ENCODE peak calls at places on chromosomes 7 and 10, in six cellular contexts. J is fibroblast of the conjunctiva, I is nucleus accumbens, L is Right ventricle myocardium superior, B is tibial artery, O is progenitor cell of endocrine pancreas. Z is an unnamed sample.

GRCh38 chr10:72927485-72927884 is 27.1 kb downstream of the PLA2G12B start:
- DNase-seq in I (no peak), O (no peak), J (no peak), B (no peak), L (no peak), Z (no peak)

GRCh38 chr7:234041-234711 is 41.8 kb downstream of the FAM20C start:
- DNase-seq in J (no peak), O (no peak), B (peak), I (no peak), L (peak), Z (no peak)

GRCh38 chr10:61830072-61830845 is 71.2 kb upstream of the ARID5B start:
- DNase-seq in L (peak), B (no peak), J (no peak), O (no peak), I (no peak), Z (no peak)

GRCh38 chr7:4817178-4817905 is 41.9 kb downstream of the AP5Z1 start:
- DNase-seq in B (no peak), O (no peak), I (no peak), J (no peak), L (no peak), Z (no peak)

GRCh38 chr7:4282434-4283223 is 399.5 kb upstream of the FOXK1 start:
- DNase-seq in J (no peak), L (no peak), O (no peak), B (no peak), I (no peak), Z (peak)

GRCh38 chr7:45328397-45329080 is 170.9 kb downstream of the RAMP3 start:
- DNase-seq in J (no peak), I (no peak), O (no peak), B (no peak), L (peak), Z (peak)

GRCh38 chr7:144728556-144728955 is 107.3 kb downstream of the TPK1 start:
- DNase-seq in J (no peak), I (no peak), L (no peak), O (no peak), B (no peak), Z (no peak)

GRCh38 chr10:113709221-113709838 is 29.6 kb downstream of the CASP7 start:
- DNase-seq in O (no peak), B (no peak), L (no peak), J (peak), I (no peak), Z (peak)

GRCh38 chr7:4712371-4713182 is 30.5 kb downstream of the FOXK1 start:
- DNase-seq in O (no peak), B (no peak), I (no peak), L (no peak), J (peak), Z (no peak)

GRCh38 chr7:140676303-140676702 is 3.6 kb downstream of the ADCK2 start:
- DNase-seq in J (no peak), O (no peak), L (no peak), B (no peak), I (no peak), Z (no peak)

GRCh38 chr7:137578541-137578940 is 235.0 kb upstream of the PTN start:
- DNase-seq in O (no peak), I (no peak), J (no peak), L (no peak), B (no peak), Z (no peak)

GRCh38 chr7:74449809-74450397 is 3.8 kb upstream of the GTF2IRD1 start:
- DNase-seq in J (no peak), O (peak), B (peak), I (peak), L (peak), Z (peak)

GRCh38 chr7:70694357-70694908 is 437.5 kb upstream of the GALNT17 start:
- DNase-seq in L (peak), J (no peak), O (peak), I (peak), B (no peak), Z (no peak)

GRCh38 chr10:34713875-34714274 is 101.2 kb downstream of the PARD3 start:
- DNase-seq in B (no peak), I (no peak), J (no peak), O (no peak), L (no peak), Z (no peak)

GRCh38 chr10:23897267-23897666 is 311.7 kb upstream of the KIAA1217 start:
- DNase-seq in I (no peak), J (no peak), L (no peak), O (no peak), B (no peak), Z (no peak)

GRCh38 chr10:996031-996430 is 7.8 kb downstream of the GTPBP4 start:
- DNase-seq in L (no peak), I (no peak), B (no peak), O (no peak), J (no peak), Z (no peak)

GRCh38 chr10:86870679-86871078 is 86.7 kb downstream of the MMRN2 start:
- DNase-seq in L (no peak), J (no peak), B (no peak), O (no peak), I (no peak), Z (no peak)

GRCh38 chr7:14836571-14837189 is 65.9 kb downstream of the DGKB start:
- DNase-seq in J (no peak), I (peak), O (no peak), B (peak), L (peak), Z (peak)

GRCh38 chr7:155980841-155981240 is 168.6 kb upstream of the SHH start:
- DNase-seq in L (no peak), O (no peak), I (no peak), B (no peak), J (no peak), Z (no peak)

GRCh38 chr10:33886299-33886698 is 551.8 kb upstream of the NRP1 start:
- DNase-seq in L (no peak), J (no peak), B (no peak), I (no peak), O (no peak), Z (no peak)

GRCh38 chr7:36115448-36116321 is 37.4 kb upstream of the EEPD1 start:
- DNase-seq in B (peak), L (peak), J (peak), I (peak), O (no peak), Z (peak)

GRCh38 chr7:35749548-35749947 is 51.3 kb upstream of the SEPTIN7 start:
- DNase-seq in B (no peak), J (no peak), L (peak), O (no peak), I (no peak), Z (no peak)

GRCh38 chr10:82861889-82862288 is 986.9 kb downstream of the NRG3 start:
- DNase-seq in J (no peak), B (no peak), O (no peak), L (no peak), I (no peak), Z (no peak)

GRCh38 chr7:25777969-25778767 is 373.8 kb upstream of the NFE2L3 start:
- DNase-seq in I (no peak), B (no peak), L (peak), O (no peak), J (no peak), Z (no peak)

GRCh38 chr7:52147240-52147639 is 830.6 kb upstream of the COBL start:
- DNase-seq in I (no peak), L (no peak), B (no peak), O (no peak), J (no peak), Z (no peak)

GRCh38 chr10:61592581-61592980 is 70.1 kb upstream of the CABCOCO1 start:
- DNase-seq in B (no peak), O (no peak), J (no peak), L (no peak), I (no peak), Z (no peak)

GRCh38 chr7:128197586-128197985 is 43.5 kb upstream of the LEP start:
- DNase-seq in B (no peak), J (no peak), I (no peak), L (no peak), O (no peak), Z (no peak)

GRCh38 chr10:86056632-86057031 is 310.0 kb downstream of the GRID1 start:
- DNase-seq in L (no peak), O (no peak), B (no peak), J (no peak), I (no peak), Z (no peak)

GRCh38 chr7:155972651-155973349 is 160.5 kb upstream of the SHH start:
- DNase-seq in I (no peak), J (no peak), B (peak), L (no peak), O (no peak), Z (no peak)

GRCh38 chr7:69282941-69283340 is 315.3 kb upstream of the AUTS2 start:
- DNase-seq in I (no peak), L (no peak), O (no peak), B (no peak), J (no peak), Z (no peak)

GRCh38 chr10:70757856-70758255 is 27.3 kb downstream of the TBATA start:
- DNase-seq in J (no peak), L (peak), I (no peak), O (no peak), B (no peak), Z (no peak)

GRCh38 chr10:122294006-122294405 is 22.9 kb downstream of the BTBD16 start:
- DNase-seq in I (no peak), J (no peak), O (no peak), B (no peak), L (no peak), Z (no peak)

GRCh38 chr7:159139202-159139601 is 5.5 kb downstream of the VIPR2 start:
- DNase-seq in B (no peak), J (no peak), I (no peak), L (no peak), O (no peak), Z (no peak)

Z was measured in astrocyte of the cerebellum.